ENCODE peak calls at places on chromosomes 13 and 19, in nine cellular contexts. N, R, S, Z, Q, O, K, U and F are unnamed samples.

GRCh38 chr13:44842158-44842557 is 147.1 kb downstream of the NUFIP1 start:
- DNase-seq in N (no peak), R (peak; percentile 15), S (no peak), Z (no peak), Q (no peak), O (no peak), K (peak; percentile 75), U (no peak), F (no peak)

GRCh38 chr19:2488942-2489731 is 13.2 kb downstream of the GADD45B start:
- DNase-seq in N (peak; percentile 66), R (peak; percentile 64), S (no peak), Z (no peak), Q (no peak), O (peak; percentile 92), K (peak; percentile 34), U (no peak), F (no peak)

GRCh38 chr13:32409561-32410440 is 18.1 kb downstream of the N4BP2L1 start:
- DNase-seq in N (peak; percentile 70), R (peak; percentile 92), S (no peak), Z (no peak), Q (no peak), O (no peak), K (peak; percentile 11), U (no peak), F (no peak)

GRCh38 chr13:102399791-102400618 is 1.8 kb downstream of the FGF14 start:
- DNase-seq in N (peak; percentile 38), R (no peak), S (no peak), Z (no peak), Q (no peak), O (peak; percentile 78), K (no peak), U (no peak), F (no peak)

GRCh38 chr19:20999731-21000352 is 20.6 kb upstream of the ZNF430 start:
- DNase-seq in N (peak; percentile 93), R (peak; percentile 86), S (peak; percentile 65), Z (no peak), Q (peak; percentile 62), O (peak; percentile 95), K (peak; percentile 12), U (peak; percentile 92), F (peak; percentile 12)

GRCh38 chr13:111248822-111249221 is 71.6 kb upstream of the TEX29 start:
- DNase-seq in N (no peak), R (no peak), S (no peak), Z (no peak), Q (no peak), O (no peak), K (no peak), U (no peak), F (no peak)

GRCh38 chr13:38590796-38591507 is 95.9 kb upstream of the FREM2 start:
- DNase-seq in N (no peak), R (no peak), S (no peak), Z (no peak), Q (no peak), O (no peak), K (no peak), U (no peak), F (no peak)

GRCh38 chr19:45152504-45153338 is 8.1 kb downstream of the NKPD1 start:
- DNase-seq in N (peak; percentile 75), R (no peak), S (no peak), Z (no peak), Q (no peak), O (peak; percentile 80), K (peak; percentile 48), U (no peak), F (no peak)

GRCh38 chr19:588093-588742 is 1.5 kb upstream of the HCN2 start:
- DNase-seq in N (peak; percentile 90), R (peak; percentile 77), S (peak; percentile 76), Z (peak; percentile 69), Q (no peak), O (peak; percentile 92), K (peak; percentile 59), U (peak; percentile 61), F (peak; percentile 92)

GRCh38 chr13:111406636-111407035 is 86.2 kb downstream of the TEX29 start:
- DNase-seq in N (no peak), R (no peak), S (no peak), Z (no peak), Q (no peak), O (no peak), K (no peak), U (no peak), F (no peak)

DNA sequence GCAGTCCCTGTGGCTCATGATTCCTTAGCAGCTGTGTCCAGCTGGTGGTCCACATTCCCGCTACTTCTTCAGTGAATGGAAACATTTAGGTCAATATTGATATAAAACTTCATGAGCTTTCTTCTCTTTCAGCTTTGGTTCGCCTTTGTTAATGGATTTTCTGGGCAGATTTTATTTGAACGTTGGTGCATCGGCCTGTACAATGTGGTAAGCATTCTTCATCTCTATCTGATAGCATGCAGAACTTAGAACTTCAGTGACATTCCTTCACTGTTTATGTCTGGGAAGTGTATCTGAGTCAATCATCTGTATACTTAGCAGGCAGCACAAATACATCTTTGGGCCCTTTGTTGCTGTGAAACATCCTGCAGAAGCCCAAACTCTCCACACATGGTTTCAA is 223.8 kb downstream of the SHISA2 start:
- DNase-seq in N (no peak), R (no peak), S (no peak), Z (no peak), Q (no peak), O (no peak), K (no peak), U (no peak), F (no peak)
- TF ChIP-seq MAX in N (no peak), R (no peak), S (no peak), Z (no peak), Q (no peak), O (no peak), K (no peak), U (no peak), F (no peak)

DNA sequence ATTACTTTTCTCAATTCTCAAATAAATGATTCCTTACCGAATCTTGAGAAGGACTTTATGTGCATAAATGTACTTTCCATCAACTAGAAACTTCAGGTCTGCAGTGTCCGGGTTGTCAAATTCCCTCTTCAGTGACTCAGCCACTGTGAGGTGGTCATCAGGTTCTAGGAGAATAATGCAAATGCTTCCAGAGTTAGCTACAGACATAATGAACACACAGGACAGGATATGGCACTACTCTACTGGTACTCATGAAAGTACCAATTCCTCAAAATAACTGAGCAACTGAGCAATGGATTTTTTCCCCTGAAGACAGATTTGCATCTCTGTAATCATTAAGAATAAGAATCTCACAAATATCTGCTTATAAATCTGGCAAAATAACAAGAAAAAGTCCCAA is 31.2 kb downstream of the RCBTB2 start:
- DNase-seq in N (no peak), R (no peak), S (no peak), Z (no peak), Q (no peak), O (no peak), K (no peak), U (no peak), F (no peak)
- TF ChIP-seq MAX in N (no peak), R (no peak), S (no peak), Z (no peak), Q (no peak), O (no peak), K (no peak), U (no peak), F (no peak)

GRCh38 chr19:46426035-46426505 is 2.7 kb downstream of the PNMA8C start:
- DNase-seq in N (no peak), R (no peak), S (no peak), Z (no peak), Q (no peak), O (no peak), K (no peak), U (no peak), F (peak; percentile 62)

GRCh38 chr19:46427518-46427917 is 1.2 kb downstream of the PNMA8C start:
- DNase-seq in N (no peak), R (no peak), S (no peak), Z (no peak), Q (no peak), O (no peak), K (no peak), U (no peak), F (no peak)

GRCh38 chr19:46429999-46430398 is 1.3 kb upstream of the PNMA8C start:
- DNase-seq in N (no peak), R (no peak), S (no peak), Z (no peak), Q (no peak), O (no peak), K (no peak), U (no peak), F (no peak)

GRCh38 chr19:46426506-46427162 is 2.1 kb downstream of the PNMA8C start:
- DNase-seq in N (peak; percentile 87), R (no peak), S (peak; percentile 77), Z (no peak), Q (no peak), O (peak; percentile 94), K (peak; percentile 36), U (no peak), F (peak; percentile 81)

GRCh38 chr19:46428278-46429141 is at the start of gene PNMA8C:
- DNase-seq in N (peak; percentile 93), R (peak; percentile 70), S (peak; percentile 71), Z (no peak), Q (no peak), O (peak; percentile 91), K (peak; percentile 38), U (no peak), F (no peak)
- TF ChIP-seq MAX in N (no peak), R (no peak), S (no peak), Z (no peak), Q (no peak), O (peak; percentile 55), K (no peak), U (peak; percentile 33), F (no peak)

DNA sequence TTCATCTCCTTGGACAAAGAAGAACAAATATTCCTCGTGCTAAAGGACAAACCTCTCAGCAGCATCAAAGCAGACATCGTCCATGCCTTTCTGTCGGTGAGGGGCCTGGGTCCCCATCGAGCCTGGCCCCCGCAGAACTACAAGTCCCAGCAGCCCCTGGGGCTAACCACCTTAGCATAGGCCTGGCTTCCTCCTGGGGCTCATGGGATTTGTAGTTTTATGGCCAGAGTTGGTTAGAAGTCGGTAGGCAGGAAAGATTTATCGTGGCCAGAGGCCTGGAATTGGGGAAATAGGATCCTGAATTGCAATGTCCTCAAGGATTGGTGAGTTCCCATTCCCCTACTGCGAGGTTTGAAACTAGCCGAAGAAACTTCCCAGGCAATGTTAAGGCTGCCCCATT is 19.6 kb downstream of the TMEM150B start:
- DNase-seq in N (peak; percentile 75), R (peak; percentile 57), S (peak; percentile 72), Z (no peak), Q (no peak), O (peak; percentile 84), K (peak; percentile 23), U (no peak), F (peak; percentile 62)
- TF ChIP-seq MAX in N (no peak), R (no peak), S (no peak), Z (no peak), Q (no peak), O (no peak), K (no peak), U (no peak), F (no peak)